ENCODE peak calls at places on chromosome 10, in four cellular contexts. C, O, I and Q are unnamed samples.

GRCh38 chr10:30247704-30248103 is 101.4 kb downstream of the MTPAP start:
- DNase-seq in C (no peak), O (no peak), I (no peak), Q (no peak)

GRCh38 chr10:86090807-86091206 is 275.8 kb downstream of the GRID1 start:
- DNase-seq in C (peak; percentile 33), O (no peak), I (no peak), Q (no peak)

GRCh38 chr10:24331457-24331856 is 122.5 kb downstream of the KIAA1217 start:
- DNase-seq in C (no peak), O (no peak), I (peak; percentile 36), Q (peak; percentile 90)

GRCh38 chr10:34981834-34982233 is 108.3 kb downstream of the CUL2 start:
- DNase-seq in C (no peak), O (no peak), I (no peak), Q (no peak)

GRCh38 chr10:31549936-31550335 is 230.9 kb downstream of the ZEB1 start:
- DNase-seq in C (no peak), O (no peak), I (no peak), Q (no peak)

GRCh38 chr10:30709229-30709628 is 79.7 kb upstream of the LYZL2 start:
- DNase-seq in C (no peak), O (no peak), I (no peak), Q (no peak)

GRCh38 chr10:9992656-9993055 is 1025.0 kb upstream of the CELF2 start:
- DNase-seq in C (no peak), O (no peak), I (no peak), Q (no peak)

GRCh38 chr10:48774416-48775205 is 89.9 kb downstream of the WDFY4 start:
- DNase-seq in C (no peak), O (no peak), I (no peak), Q (no peak)

GRCh38 chr10:22349758-22350157 is 4.5 kb downstream of the SPAG6 start:
- DNase-seq in C (no peak), O (no peak), I (no peak), Q (no peak)

GRCh38 chr10:132879408-132880147 is 62.8 kb downstream of the CFAP46 start:
- DNase-seq in C (peak; percentile 64), O (no peak), I (no peak), Q (peak; percentile 72)

GRCh38 chr10:71749396-71749795 is 23.9 kb downstream of the VSIR start:
- DNase-seq in C (peak; percentile 82), O (peak; percentile 49), I (no peak), Q (no peak)

GRCh38 chr10:71750986-71751385 is 22.3 kb downstream of the VSIR start:
- DNase-seq in C (peak; percentile 76), O (peak; percentile 33), I (no peak), Q (no peak)

GRCh38 chr10:71748671-71749191 is 24.6 kb downstream of the VSIR start:
- DNase-seq in C (peak; percentile 96), O (peak; percentile 62), I (peak; percentile 86), Q (peak; percentile 36)

GRCh38 chr10:71751515-71752224 is 21.6 kb downstream of the VSIR start:
- DNase-seq in C (peak; percentile 78), O (peak; percentile 44), I (no peak), Q (no peak)

DNA sequence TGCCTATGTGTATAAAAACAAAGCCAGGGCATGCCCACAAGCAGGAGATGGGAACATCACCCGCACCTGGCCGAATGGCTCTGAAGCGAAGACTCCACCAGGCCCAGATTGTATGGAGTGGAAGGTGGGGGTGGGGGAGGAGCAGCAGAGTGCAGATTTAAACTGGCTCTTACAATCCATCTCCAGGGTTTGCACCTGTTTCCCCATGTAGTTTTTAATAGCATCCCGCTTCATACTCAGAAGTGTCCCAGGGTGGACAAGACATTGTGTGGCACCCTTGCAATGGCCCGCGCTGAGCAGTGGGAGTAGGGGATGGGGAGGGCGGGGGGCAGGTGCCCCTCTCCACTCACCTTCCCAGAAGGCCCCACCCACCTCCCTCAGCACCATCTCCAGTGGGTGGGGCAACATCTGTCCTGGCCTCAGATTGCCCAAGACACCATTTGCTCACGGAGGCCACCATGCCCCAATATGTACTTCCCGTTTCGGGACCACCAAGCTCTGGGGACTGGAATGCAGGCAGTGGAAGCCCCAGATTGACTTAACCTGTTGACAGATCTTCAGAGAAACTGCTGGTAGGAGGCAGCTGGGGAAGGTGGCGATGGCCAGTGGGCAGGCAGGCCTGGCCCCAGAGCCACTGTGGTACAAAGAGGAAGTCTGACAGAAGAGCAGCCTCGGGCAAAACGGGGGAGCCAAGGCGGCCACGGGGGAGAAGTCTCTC is 23.0 kb downstream of the VSIR start:
- DNase-seq in C (peak; percentile 88), O (peak; percentile 38), I (no peak), Q (no peak)
- H3K27ac ChIP-seq in C (peak overlapping the region; percentile 98), O (no peak overlapping the region), I (peak overlapping the region; percentile 87), Q (no peak overlapping the region)

GRCh38 chr10:49827297-49827696 is 65.2 kb upstream of the OGDHL start:
- DNase-seq in C (no peak), O (no peak), I (no peak), Q (no peak)
- TF ChIP-seq CTCF in C (no peak), O (no peak), I (no peak), Q (no peak)

GRCh38 chr10:13882112-13882711 is 295.4 kb downstream of the PRPF18 start:
- DNase-seq in C (no peak), O (no peak), I (no peak), Q (no peak)

GRCh38 chr10:13885238-13885990 is 298.6 kb downstream of the PRPF18 start:
- DNase-seq in C (no peak), O (no peak), I (no peak), Q (no peak)

GRCh38 chr10:13883843-13884444 is 297.2 kb downstream of the PRPF18 start:
- DNase-seq in C (no peak), O (no peak), I (no peak), Q (no peak)

GRCh38 chr10:13877154-13877909 is 290.6 kb downstream of the PRPF18 start:
- DNase-seq in C (no peak), O (no peak), I (peak; percentile 74), Q (peak; percentile 71)

DNA sequence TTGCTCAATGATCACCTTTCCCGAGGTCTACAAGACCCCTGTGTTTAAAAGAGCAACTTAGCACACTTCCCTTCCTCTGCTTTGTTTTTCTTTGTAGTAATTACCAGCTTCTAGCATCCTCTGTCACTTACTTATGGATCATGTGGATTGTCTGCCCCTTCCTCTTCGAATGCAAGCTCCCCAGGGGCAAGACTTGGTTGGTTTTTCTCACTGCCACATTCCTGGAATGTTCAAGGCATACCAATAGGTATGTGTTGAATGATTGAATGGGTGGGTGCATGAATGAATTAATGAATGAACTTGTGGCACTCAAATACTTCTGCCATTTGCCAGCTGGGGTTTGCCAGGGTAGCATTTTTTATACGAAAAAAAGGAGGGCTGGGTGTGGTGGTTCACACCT is 294.0 kb downstream of the PRPF18 start:
- DNase-seq in C (no peak), O (no peak), I (no peak), Q (no peak)
- H3K27ac ChIP-seq in C (no peak overlapping the region), O (no peak overlapping the region), I (peak overlapping the region; percentile 87), Q (no peak overlapping the region)

GRCh38 chr10:287029-287428 is 151.8 kb downstream of the ZMYND11 start:
- DNase-seq in C (no peak), O (no peak), I (no peak), Q (no peak)

GRCh38 chr10:287814-288213 is 152.6 kb downstream of the ZMYND11 start:
- DNase-seq in C (no peak), O (no peak), I (no peak), Q (no peak)

GRCh38 chr10:289581-289980 is 154.3 kb downstream of the ZMYND11 start:
- DNase-seq in C (peak; percentile 64), O (no peak), I (no peak), Q (no peak)

GRCh38 chr10:290026-290725 is 154.9 kb downstream of the ZMYND11 start:
- DNase-seq in C (peak; percentile 57), O (no peak), I (no peak), Q (no peak)

GRCh38 chr10:288605-289200 is 153.4 kb downstream of the ZMYND11 start:
- DNase-seq in C (peak; percentile 65), O (no peak), I (no peak), Q (no peak)
- TF ChIP-seq CTCF in C (no peak), O (no peak), I (no peak), Q (no peak)